ENCODE peak calls at places on chromosomes 4 and X, in seven cellular contexts. P is HCT116, K is tibial nerve, X is lower leg skin, T is A549, A is heart left ventricle, J is uterus. V is an unnamed sample.

GRCh38 chr4:29540439-29541102 is 1179.6 kb upstream of the PCDH7 start:
- DNase-seq in P (no peak), J (no peak), K (no peak), A (no peak), T (no peak), X (no peak), V (no peak)

GRCh38 chr4:156238171-156238570 is 284.5 kb upstream of the CTSO start:
- DNase-seq in K (no peak), J (no peak), T (no peak), A (no peak), X (no peak), P (no peak), V (no peak)

GRCh38 chrX:147180886-147181285 is 366.3 kb upstream of the CXorf51A start:
- DNase-seq in J (no peak), P (no peak), X (no peak), A (no peak), K (no peak), T (no peak), V (no peak)

GRCh38 chr4:21982087-21982486 is 33.5 kb upstream of the KCNIP4 start:
- DNase-seq in X (no peak), A (no peak), K (no peak), P (no peak), T (no peak), J (no peak), V (no peak)

GRCh38 chr4:111064342-111064993 is 441.6 kb upstream of the PITX2 start:
- DNase-seq in T (peak), J (no peak), K (no peak), A (no peak), X (no peak), P (peak), V (peak)

GRCh38 chrX:40945366-40945713 is 139.9 kb upstream of the USP9X start:
- DNase-seq in X (no peak), K (peak), A (no peak), J (peak), P (peak), T (peak), V (no peak)

GRCh38 chr4:26000274-26000950 is 86.4 kb downstream of the SMIM20 start:
- DNase-seq in A (no peak), X (no peak), P (no peak), J (no peak), K (no peak), T (no peak), V (no peak)

GRCh38 chrX:20383487-20383886 is 116.8 kb upstream of the RPS6KA3 start:
- DNase-seq in J (no peak), A (no peak), K (no peak), X (no peak), T (no peak), P (no peak), V (no peak)

GRCh38 chrX:132171478-132171877 is 43.7 kb upstream of the FRMD7 start:
- DNase-seq in A (no peak), J (no peak), T (no peak), X (no peak), P (no peak), K (no peak), V (no peak)

GRCh38 chr4:24736066-24736465 is 59.3 kb upstream of the SOD3 start:
- DNase-seq in T (no peak), J (no peak), A (no peak), P (peak), X (no peak), K (no peak), V (no peak)

GRCh38 chr4:77662396-77662795 is 56.8 kb downstream of the CXCL13 start:
- DNase-seq in T (no peak), J (no peak), X (no peak), A (no peak), K (no peak), P (no peak), V (no peak)

GRCh38 chr4:140355288-140355687 is 18.2 kb upstream of the SCOC start:
- DNase-seq in K (no peak), X (no peak), T (no peak), J (no peak), A (no peak), P (no peak), V (no peak)

GRCh38 chr4:78671812-78672440 is 104.2 kb upstream of the BMP2K start:
- DNase-seq in J (no peak), X (no peak), P (no peak), K (no peak), T (no peak), A (no peak), V (no peak)

GRCh38 chr4:53776141-53776540 is 184.9 kb upstream of the LNX1 start:
- DNase-seq in P (no peak), T (no peak), A (no peak), K (no peak), J (no peak), X (no peak), V (no peak)

GRCh38 chrX:55490121-55490520 is 473 bp upstream of the USP51 start:
- DNase-seq in A (no peak), X (no peak), J (no peak), T (no peak), K (no peak), P (no peak), V (no peak)

GRCh38 chr4:169115897-169116254 is 105.8 kb upstream of the CBR4 start:
- DNase-seq in X (no peak), P (peak), A (no peak), K (no peak), T (no peak), J (no peak), V (peak)

GRCh38 chrX:7127058-7127457 is 20.5 kb upstream of the STS start:
- DNase-seq in X (no peak), T (no peak), K (no peak), J (no peak), P (no peak), A (no peak), V (no peak)

GRCh38 chr4:142331132-142331531 is 515.0 kb downstream of the INPP4B start:
- DNase-seq in P (no peak), X (no peak), J (peak), K (peak), T (no peak), A (peak), V (no peak)

GRCh38 chrX:14476169-14476568 is 53.2 kb upstream of the GLRA2 start:
- DNase-seq in P (no peak), A (no peak), J (no peak), X (no peak), T (no peak), K (peak), V (no peak)

GRCh38 chr4:86367577-86367976 is 7.7 kb upstream of the MAPK10 start:
- DNase-seq in K (no peak), T (no peak), A (no peak), P (no peak), X (no peak), J (no peak), V (no peak)

GRCh38 chrX:150680974-150681373 is 12.2 kb upstream of the MTMR1 start:
- DNase-seq in X (no peak), P (peak), J (no peak), T (no peak), A (no peak), K (no peak), V (no peak)

GRCh38 chr4:103429283-103429682 is 231.1 kb upstream of the CENPE start:
- DNase-seq in P (peak), J (no peak), T (no peak), X (no peak), A (no peak), K (no peak), V (no peak)

GRCh38 chr4:168257663-168258235 is 60.8 kb downstream of the DDX60 start:
- DNase-seq in P (no peak), T (no peak), X (no peak), J (no peak), K (no peak), A (no peak), V (no peak)

GRCh38 chrX:136251042-136251991 is at the start of gene MAP7D3:
- DNase-seq in P (peak), J (peak), A (peak), K (peak), X (peak), T (peak), V (peak)

GRCh38 chr4:66688674-66689073 is 856.6 kb downstream of the CENPC start:
- DNase-seq in A (no peak), P (no peak), T (peak), J (no peak), X (no peak), K (no peak), V (no peak)

GRCh38 chr4:173243321-173243720 is 74.7 kb downstream of the GALNT7 start:
- DNase-seq in T (peak), A (no peak), J (no peak), X (no peak), K (no peak), P (no peak), V (no peak)

GRCh38 chr4:72390409-72390808 is 178.6 kb downstream of the ADAMTS3 start:
- DNase-seq in J (no peak), T (no peak), P (no peak), K (no peak), A (no peak), X (no peak), V (no peak)

GRCh38 chr4:168743576-168743975 is 246.7 kb downstream of the PALLD start:
- DNase-seq in K (no peak), A (no peak), T (no peak), J (no peak), X (no peak), P (no peak), V (no peak)

GRCh38 chr4:46656071-46656470 is 253.0 kb downstream of the COX7B2 start:
- DNase-seq in X (no peak), A (no peak), P (no peak), K (no peak), T (no peak), J (no peak), V (no peak)

DNA sequence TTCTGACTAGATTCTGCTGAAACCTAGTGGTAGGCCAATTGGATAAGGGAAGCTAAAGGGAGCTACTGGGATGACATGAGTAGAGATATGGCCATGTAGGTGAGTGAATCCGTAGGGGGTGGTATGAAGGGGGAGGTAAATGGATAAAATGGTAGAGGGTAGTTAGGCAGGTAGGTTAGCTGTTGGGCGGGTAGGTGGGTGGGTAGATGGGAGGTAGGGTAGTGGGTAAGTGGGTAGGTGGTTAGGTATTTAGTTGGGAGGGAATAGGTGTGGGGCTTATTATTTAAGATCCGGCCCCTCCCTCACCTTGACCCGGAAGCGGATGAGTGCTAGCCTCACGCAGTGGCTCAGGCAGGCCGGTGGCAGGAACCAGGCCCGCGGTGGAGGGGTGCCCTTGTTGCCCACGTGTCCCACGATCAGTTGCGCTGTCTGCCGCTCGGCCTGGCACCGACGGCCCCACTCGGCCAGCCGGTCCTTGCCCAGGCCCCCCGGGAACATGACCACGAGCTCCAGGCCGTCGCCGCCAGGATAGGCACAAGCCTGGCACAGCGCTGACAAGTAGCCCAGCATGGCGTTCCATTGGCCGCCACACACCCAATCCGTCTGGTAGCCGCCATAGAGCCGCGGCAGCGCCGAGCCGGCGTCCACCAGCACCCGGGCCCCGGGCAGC is 725 bp downstream of the FAM120C start:
- DNase-seq in T (peak), A (peak), X (peak), K (peak), J (peak), P (peak), V (no peak)
- TF ChIP-seq POLR2A in T (peak), A (no peak), X (no peak), K (no peak), J (no peak), P (peak), V (peak)

DNA sequence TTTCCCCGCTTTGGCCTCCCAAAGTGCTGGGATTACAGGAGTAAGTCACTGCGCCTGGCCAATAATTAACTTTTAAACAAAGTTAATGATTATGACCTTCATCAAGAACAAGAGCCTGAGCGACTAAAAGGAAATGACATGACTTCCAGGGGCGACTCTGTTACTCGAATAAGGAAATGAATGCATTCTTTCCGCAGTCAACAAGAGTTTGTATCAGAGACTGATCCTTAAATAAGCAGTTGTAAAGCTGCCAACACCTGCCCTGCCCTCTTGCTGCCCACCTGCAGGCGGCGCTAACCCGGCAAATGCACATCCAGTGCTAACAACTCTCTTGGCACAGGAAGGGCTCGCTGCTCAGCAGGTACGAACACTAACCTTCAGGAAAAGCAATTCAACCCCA is 27.3 kb downstream of the WDR1 start:
- DNase-seq in P (no peak), X (no peak), K (no peak), T (no peak), A (no peak), J (no peak), V (no peak)
- TF ChIP-seq POLR2A in P (no peak), X (no peak), K (no peak), T (no peak), A (no peak), J (no peak), V (no peak)

GRCh38 chrX:102715967-102716366 is 3.7 kb downstream of the GPRASP2 start:
- DNase-seq in J (no peak), K (no peak), T (no peak), A (no peak), X (peak), P (no peak), V (no peak)

GRCh38 chrX:102714994-102715393 is 2.7 kb downstream of the GPRASP2 start:
- DNase-seq in J (no peak), P (no peak), A (no peak), K (no peak), T (no peak), X (no peak), V (no peak)

GRCh38 chrX:102723456-102723855 is 2.9 kb downstream of the GPRASP3 start:
- DNase-seq in P (no peak), A (no peak), J (no peak), T (no peak), K (no peak), X (no peak), V (no peak)

DNA sequence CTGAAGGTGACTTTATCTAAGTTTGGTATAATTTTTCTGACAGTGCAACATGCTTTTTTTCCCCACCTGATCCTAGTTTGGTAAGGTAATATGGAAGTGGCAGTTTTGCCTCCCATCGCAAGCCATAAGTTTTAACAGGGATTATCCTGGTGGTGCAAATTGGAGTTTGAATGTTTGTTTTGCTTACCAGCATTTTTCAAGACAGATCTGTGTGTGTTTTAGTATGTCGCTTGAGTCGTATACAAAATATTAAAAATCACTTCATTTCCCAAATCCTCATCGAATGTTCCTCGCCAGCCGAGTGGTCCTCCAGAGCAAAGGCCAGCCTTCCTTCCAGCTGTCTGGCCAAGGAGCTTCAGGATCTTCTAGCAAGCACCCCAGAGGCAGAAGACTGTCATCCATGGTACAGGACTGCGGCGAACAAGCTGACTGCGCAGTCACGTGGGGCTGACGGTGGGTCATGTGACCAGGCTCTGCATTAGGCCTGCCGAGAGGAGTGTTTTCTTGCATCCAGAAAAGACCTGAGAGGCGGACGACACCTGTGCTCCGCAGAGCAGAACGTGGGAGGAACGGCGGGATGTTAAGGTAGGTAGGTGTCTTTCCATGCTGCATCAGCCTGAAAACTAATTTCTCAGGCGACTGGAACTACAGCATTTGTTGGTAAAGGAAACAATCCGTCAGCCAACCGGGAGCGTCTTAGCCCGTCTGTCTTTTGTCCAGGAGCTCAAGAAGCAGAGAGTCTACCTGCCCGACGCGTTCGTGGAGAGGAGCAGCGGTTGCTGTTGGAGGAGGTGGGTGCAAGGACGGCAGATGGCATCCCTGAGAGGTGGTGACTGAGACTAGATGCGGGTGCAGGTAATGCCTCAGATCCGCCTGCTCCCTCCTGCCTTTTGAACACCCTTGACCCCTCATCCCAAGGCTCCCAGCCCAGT is at the start of gene GPRASP3:
- DNase-seq in K (peak), P (no peak), T (peak), A (peak), J (peak), X (peak), V (no peak)
- TF ChIP-seq POLR2A in K (no peak), P (no peak), T (peak), A (no peak), J (no peak), X (no peak), V (no peak)

GRCh38 chr4:109355835-109356234 is 53.4 kb upstream of the COL25A1 start:
- DNase-seq in K (no peak), X (no peak), T (no peak), J (no peak), P (no peak), A (no peak), V (no peak)
- TF ChIP-seq POLR2A in K (no peak), X (no peak), T (no peak), J (no peak), P (no peak), A (no peak), V (no peak)

DNA sequence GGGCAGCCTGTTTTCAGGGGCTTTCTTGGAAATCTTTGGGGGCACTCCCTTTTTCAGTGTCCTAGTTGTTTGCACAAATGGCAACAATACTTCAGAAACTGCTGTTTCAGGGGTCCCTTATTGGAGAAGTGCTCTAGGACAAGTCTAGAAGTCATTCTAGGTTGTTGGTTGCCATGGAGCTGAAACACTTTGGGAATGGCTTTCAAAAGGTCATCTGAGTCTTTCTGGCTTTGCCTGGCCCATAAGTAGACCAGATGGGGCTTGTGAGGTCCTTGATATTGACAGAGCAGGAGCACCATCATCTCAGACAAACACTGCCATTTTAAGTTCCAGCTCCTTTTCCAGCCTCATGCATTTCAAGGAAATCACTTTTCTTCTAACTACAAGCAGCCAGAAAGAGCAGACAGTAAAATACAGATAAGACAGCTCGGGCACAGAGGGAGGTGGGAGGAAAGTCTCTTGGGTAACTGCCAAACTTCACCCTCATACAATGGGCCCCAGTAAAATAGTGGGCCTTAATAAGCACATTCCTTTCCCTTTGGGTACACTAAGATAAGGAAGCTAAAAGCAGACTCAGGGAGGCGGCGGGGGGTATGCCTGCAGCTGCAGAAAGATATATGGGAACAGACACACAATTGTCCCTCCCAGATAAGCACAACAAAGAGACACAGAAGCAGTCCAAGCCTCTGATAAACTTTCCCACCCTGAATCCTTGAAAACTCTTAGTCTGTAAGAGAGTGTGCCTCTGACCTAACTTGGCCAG is 8.5 kb upstream of the NXF3 start:
- DNase-seq in A (no peak), X (no peak), K (no peak), T (no peak), J (no peak), P (no peak), V (no peak)
- TF ChIP-seq POLR2A in A (no peak), X (no peak), K (no peak), T (no peak), J (no peak), P (no peak), V (no peak)

GRCh38 chr4:7821245-7822165 is 118.2 kb downstream of the AFAP1 start:
- DNase-seq in J (no peak), X (no peak), A (no peak), T (no peak), K (no peak), P (no peak), V (no peak)

GRCh38 chr4:7824218-7824617 is 115.4 kb downstream of the AFAP1 start:
- DNase-seq in J (no peak), A (no peak), X (no peak), P (no peak), K (no peak), T (no peak), V (no peak)

GRCh38 chr4:7822858-7823257 is 116.8 kb downstream of the AFAP1 start:
- DNase-seq in A (peak), P (no peak), X (no peak), J (no peak), K (no peak), T (no peak), V (no peak)

GRCh38 chr4:7826176-7826908 is 113.3 kb downstream of the AFAP1 start:
- DNase-seq in K (no peak), T (no peak), X (no peak), A (no peak), J (no peak), P (no peak), V (no peak)

GRCh38 chr4:7823416-7823824 is 116.2 kb downstream of the AFAP1 start:
- DNase-seq in X (peak), J (no peak), K (peak), A (peak), T (no peak), P (no peak), V (no peak)
- TF ChIP-seq POLR2A in X (no peak), J (no peak), K (no peak), A (no peak), T (no peak), P (no peak), V (no peak)

DNA sequence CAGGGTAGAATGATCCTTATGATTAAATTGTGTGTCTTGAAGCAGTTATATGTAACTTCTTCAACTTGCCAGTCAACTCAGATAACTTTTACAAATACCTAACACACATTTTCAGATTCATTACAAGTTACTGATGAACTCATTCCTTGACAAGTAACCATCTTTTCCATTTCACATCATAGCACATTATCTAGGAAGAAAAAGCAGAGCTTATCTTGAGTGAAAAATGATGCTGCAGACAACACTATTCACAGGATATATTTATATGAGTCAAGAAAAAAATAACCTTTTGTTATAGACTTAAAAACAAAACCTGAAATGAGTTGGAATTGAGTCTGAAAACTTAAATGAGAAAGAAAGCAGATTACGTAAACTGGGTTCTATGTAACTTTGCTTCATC is 68.9 kb downstream of the LEF1 start:
- DNase-seq in K (no peak), P (no peak), J (no peak), A (no peak), X (no peak), T (no peak), V (no peak)
- TF ChIP-seq POLR2A in K (no peak), P (no peak), J (no peak), A (no peak), X (no peak), T (no peak), V (no peak)

GRCh38 chr4:38857354-38858096 is 908 bp upstream of the TLR6 start:
- DNase-seq in K (peak), P (peak), J (peak), T (peak), X (peak), A (peak), V (peak)
- TF ChIP-seq POLR2A in K (no peak), P (peak), J (no peak), T (no peak), X (no peak), A (no peak), V (peak)